ENCODE peak calls at places on chromosomes 3 and 15, in eight cellular contexts. H is endodermal cell; B is PC-9; D is mucosa of descending colon; F is fibroblast of lung; G is OCI-LY7; L is CD8-positive, alpha-beta memory T cell; J is stomach. N is an unnamed sample. For H3K36me3 and H3K9me3, the result is how much of the 10 kb centered on the place peaks cover.

GRCh38 chr3:194103475-194103874 is 32.5 kb upstream of the HES1 start:
- DNase-seq in H (no peak), J (no peak), L (no peak), G (peak), F (no peak), D (no peak), B (no peak), N (no peak)

GRCh38 chr3:9386501-9387321 is 10.7 kb upstream of the SETD5 start:
- DNase-seq in F (no peak), B (no peak), G (no peak), J (no peak), D (no peak), L (no peak), H (no peak), N (no peak)

GRCh38 chr3:7964899-7965298 is 536.7 kb upstream of the LMCD1 start:
- DNase-seq in G (no peak), B (no peak), D (no peak), H (no peak), L (no peak), J (no peak), F (no peak), N (no peak)

GRCh38 chr15:46296797-46297196 is 662.0 kb downstream of the SQOR start:
- DNase-seq in L (no peak), F (no peak), D (no peak), J (no peak), H (no peak), B (no peak), G (no peak), N (no peak)

GRCh38 chr3:133592843-133593242 is 19.4 kb downstream of the CDV3 start:
- DNase-seq in B (no peak), H (no peak), D (no peak), J (no peak), L (peak), F (no peak), G (no peak), N (no peak)

GRCh38 chr3:184371570-184372018 is 6.4 kb downstream of the THPO start:
- DNase-seq in F (peak), L (peak), B (peak), G (peak), H (peak), D (peak), J (peak), N (peak)

GRCh38 chr3:42055291-42055690 is 35.9 kb upstream of the TRAK1 start:
- DNase-seq in D (no peak), L (no peak), J (no peak), B (no peak), G (no peak), H (no peak), F (peak), N (no peak)

GRCh38 chr15:101709466-101709865 is 14.8 kb downstream of the TARS3 start:
- DNase-seq in L (no peak), G (no peak), H (no peak), J (no peak), D (no peak), F (no peak), B (no peak), N (no peak)

GRCh38 chr3:28322464-28322863 is 26.1 kb upstream of the ZCWPW2 start:
- DNase-seq in J (no peak), B (no peak), G (no peak), H (no peak), L (no peak), D (no peak), F (peak), N (no peak)

GRCh38 chr3:187167795-187168194 is 28.5 kb upstream of the RPL39L start:
- DNase-seq in D (no peak), J (no peak), B (no peak), G (no peak), L (no peak), F (peak), H (no peak), N (no peak)

GRCh38 chr15:48096355-48096786 is 24.4 kb upstream of the SLC24A5 start:
- DNase-seq in D (no peak), F (peak), G (no peak), L (no peak), H (no peak), J (no peak), B (no peak), N (no peak)

GRCh38 chr15:80780416-80781221 is 1.4 kb downstream of the CEMIP start:
- DNase-seq in D (peak), B (peak), J (peak), G (no peak), H (peak), F (peak), L (peak), N (no peak)

DNA sequence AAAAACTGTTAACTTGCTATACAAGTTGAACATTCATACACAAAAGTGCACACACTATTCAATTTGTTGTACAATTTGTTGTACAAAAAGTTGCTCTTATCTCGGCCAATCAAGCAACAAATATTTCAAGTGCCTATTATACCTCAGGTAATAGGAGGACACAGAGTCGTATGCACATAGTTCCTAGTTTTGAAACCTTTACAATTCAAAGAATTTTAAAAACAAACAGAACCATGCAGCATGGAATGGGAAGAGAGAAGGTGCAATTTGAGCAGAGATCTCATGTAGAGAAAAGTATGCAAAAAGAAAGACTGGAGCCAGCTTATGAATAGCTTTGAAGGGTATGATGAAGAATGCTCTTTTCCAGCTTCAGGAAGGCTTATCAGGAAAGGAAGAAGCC is 46.5 kb upstream of the ARPP19 start:
- DNase-seq in H (no peak), G (no peak), B (no peak), J (no peak), D (no peak), F (peak), L (no peak), N (no peak)
- H3K36me3 ChIP-seq in H (under half), G (half or more), B (under half), J (half or more), D (under half), F (under half), L (under half), N (under half)

DNA sequence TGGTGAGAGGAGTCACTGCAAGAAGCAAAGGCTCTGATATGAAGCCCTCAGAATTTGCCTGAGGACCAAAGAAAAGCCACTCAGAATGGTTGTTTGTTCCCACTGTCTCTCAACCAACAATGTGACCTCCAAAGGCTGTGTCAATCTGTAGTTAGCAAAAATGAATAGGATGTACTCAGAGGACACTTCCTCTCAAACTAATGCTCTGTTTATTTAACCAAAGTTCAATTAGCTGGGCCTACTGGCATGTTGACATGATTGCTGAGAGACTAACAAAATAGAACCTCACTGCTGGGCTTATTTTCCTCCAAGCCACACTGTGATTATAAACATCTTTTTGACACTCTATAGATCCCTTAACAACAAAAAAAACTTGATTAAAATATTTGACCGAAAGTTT is 522.5 kb downstream of the OCA2 start:
- DNase-seq in H (no peak), G (no peak), F (no peak), D (no peak), B (no peak), L (no peak), J (no peak), N (no peak)
- H3K9me3 ChIP-seq in H (under half), G (under half), F (under half), D (half or more), B (under half), L (under half), J (under half), N (under half)

GRCh38 chr15:75651810-75652543 is 4.3 kb downstream of the SNX33 start:
- DNase-seq in B (no peak), G (no peak), L (no peak), J (no peak), D (no peak), H (no peak), F (no peak), N (no peak)
- H3K36me3 ChIP-seq in B (under half), G (under half), L (under half), J (under half), D (under half), H (under half), F (under half), N (under half)

GRCh38 chr15:85455851-85456250 is 75.4 kb downstream of the AKAP13 start:
- DNase-seq in H (no peak), G (no peak), L (no peak), J (no peak), D (no peak), F (no peak), B (no peak), N (no peak)

GRCh38 chr15:85452436-85452835 is 72.0 kb downstream of the AKAP13 start:
- DNase-seq in F (no peak), H (no peak), B (no peak), D (no peak), L (no peak), G (peak), J (no peak), N (no peak)

GRCh38 chr15:85454403-85454802 is 74.0 kb downstream of the AKAP13 start:
- DNase-seq in F (no peak), D (no peak), L (no peak), B (no peak), G (no peak), J (no peak), H (no peak), N (no peak)

GRCh38 chr15:85453144-85453872 is 72.9 kb downstream of the AKAP13 start:
- DNase-seq in G (no peak), J (no peak), B (no peak), D (no peak), L (no peak), H (no peak), F (no peak), N (no peak)

DNA sequence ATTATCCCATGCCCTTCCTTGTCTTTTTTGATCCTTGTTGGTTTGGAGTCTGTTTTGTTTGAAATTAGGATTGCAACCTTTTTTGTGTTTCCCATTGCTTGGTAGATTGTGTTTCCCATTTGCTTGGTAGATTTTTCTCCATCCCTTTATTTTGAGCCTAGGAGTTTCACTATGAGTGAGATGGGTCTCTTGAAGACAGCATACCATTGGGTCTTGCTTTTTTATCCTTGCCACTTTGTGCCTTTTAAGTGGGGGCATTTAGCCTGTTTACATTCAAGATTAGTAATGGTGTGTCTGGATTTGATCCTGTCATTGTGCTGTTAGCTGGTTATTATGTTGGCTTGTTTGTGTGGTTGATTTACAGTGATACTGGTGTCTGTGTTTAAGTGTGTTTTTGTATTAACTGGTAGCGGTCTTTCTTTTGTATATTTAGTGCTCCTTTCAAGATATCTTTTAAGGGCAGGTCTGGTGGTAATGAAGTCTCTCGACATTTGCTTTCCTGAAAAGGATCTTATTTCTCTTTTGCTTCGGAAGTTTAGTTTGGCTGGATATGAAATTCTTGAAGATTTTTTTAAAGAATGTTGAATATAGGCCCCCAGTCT is 70.8 kb downstream of the AKAP13 start:
- DNase-seq in F (no peak), G (no peak), H (no peak), J (no peak), L (no peak), D (no peak), B (no peak), N (no peak)
- H3K9me3 ChIP-seq in F (under half), G (under half), H (under half), J (under half), L (under half), D (under half), B (under half), N (under half)

DNA sequence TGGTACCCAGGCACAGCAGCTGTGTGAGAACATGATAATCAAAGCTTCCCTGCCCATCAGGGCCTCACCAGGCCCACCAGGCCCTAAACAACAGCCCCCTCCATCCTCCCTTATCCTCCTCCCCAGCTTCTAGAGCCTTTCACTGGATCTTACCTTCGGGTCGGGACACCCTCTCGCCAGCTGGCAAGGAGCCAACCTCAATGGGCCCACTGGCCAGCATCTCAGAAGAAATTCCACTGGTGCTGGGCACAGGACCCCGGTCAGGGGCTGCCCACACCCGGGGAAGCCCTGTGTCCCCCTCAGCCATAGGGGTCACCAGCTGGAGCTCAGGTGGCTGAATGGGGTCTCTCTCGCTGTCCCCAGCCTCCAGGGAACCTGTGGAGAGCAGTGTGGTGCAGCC is 6.8 kb upstream of the QARS1 start:
- DNase-seq in D (no peak), L (no peak), F (no peak), J (no peak), B (no peak), H (no peak), G (no peak), N (no peak)
- H3K36me3 ChIP-seq in D (under half), L (half or more), F (under half), J (half or more), B (under half), H (half or more), G (half or more), N (half or more)

GRCh38 chr3:11541321-11542303 is 102.1 kb downstream of the VGLL4 start:
- DNase-seq in L (peak), H (no peak), B (no peak), G (no peak), J (no peak), D (no peak), F (no peak), N (no peak)
- H3K9me3 ChIP-seq in L (under half), H (under half), B (under half), G (under half), J (under half), D (under half), F (under half), N (under half)

N was measured in right atrium auricular region.